ENCODE peak calls at places on chromosomes 16 and 17, in four cellular contexts. G is A549; X is AML-193; Z is activated CD8-positive, alpha-beta memory T cell treated with anti-CD3 and anti-CD28 coated beads for 1 hour. E is an unnamed sample.

GRCh38 chr17:52128721-52129120 is 29.8 kb downstream of the CA10 start:
- DNase-seq in Z (no peak), G (no peak), X (no peak), E (no peak)

GRCh38 chr16:56985288-56985961 is 3.9 kb upstream of the NLRC5 start:
- DNase-seq in X (no peak), G (peak; percentile 89), Z (no peak), E (no peak)

GRCh38 chr17:44559288-44560249 is 2.3 kb downstream of the FZD2 start:
- DNase-seq in Z (no peak), X (no peak), G (no peak), E (no peak)

GRCh38 chr17:15909481-15909991 is 35.4 kb upstream of the ADORA2B start:
- DNase-seq in Z (no peak), X (no peak), G (peak; percentile 79), E (no peak)

GRCh38 chr16:68230956-68231355 is 5.0 kb downstream of the ESRP2 start:
- DNase-seq in X (no peak), Z (no peak), G (no peak), E (no peak)

GRCh38 chr16:88591577-88592021 is 21.4 kb downstream of the ZC3H18 start:
- DNase-seq in G (no peak), Z (no peak), X (no peak), E (no peak)

GRCh38 chr16:10895053-10895946 is 18.3 kb downstream of the CIITA start:
- DNase-seq in G (peak; percentile 29), Z (no peak), X (no peak), E (no peak)

GRCh38 chr17:72113751-72114150 is 7.1 kb upstream of the SOX9 start:
- DNase-seq in Z (no peak), G (no peak), X (no peak), E (no peak)

GRCh38 chr17:40564883-40565744 is at the start of gene CCR7:
- DNase-seq in Z (peak; percentile 85), G (no peak), X (no peak), E (peak; percentile 70)

GRCh38 chr16:84548971-84549844 is 44.7 kb upstream of the MEAK7 start:
- DNase-seq in X (no peak), G (no peak), Z (no peak), E (no peak)

GRCh38 chr17:44844390-44844830 is 3.3 kb upstream of the HIGD1B start:
- DNase-seq in G (no peak), Z (no peak), X (no peak), E (no peak)

GRCh38 chr17:1555618-1556471 is 6.7 kb downstream of the PITPNA start:
- DNase-seq in X (peak; percentile 90), G (no peak), Z (no peak), E (peak; percentile 61)

GRCh38 chr17:2796164-2797140 is at the start of gene RAP1GAP2:
- DNase-seq in Z (peak; percentile 30), X (peak; percentile 76), G (no peak), E (peak; percentile 94)